ENCODE peak calls at places on chromosomes 13 and 19, in seven cellular contexts. S, Y, R, Q, V, Z and O are unnamed samples.
A peak's percentile ranks its signal among the peaks of the same experiment; 100 is the strongest.

GRCh38 chr13:102289606-102290005 is 112.2 kb downstream of the FGF14 start:
- DNase-seq in V (no peak), Q (no peak), S (no peak), R (no peak), Z (no peak), Y (peak; percentile 11), O (no peak)

GRCh38 chr19:41030651-41031050 is 39.6 kb downstream of the CYP2B6 start:
- DNase-seq in Y (no peak), V (no peak), Z (no peak), S (no peak), R (no peak), Q (no peak), O (no peak)

GRCh38 chr19:23792784-23793183 is 34.1 kb upstream of the ZNF681 start:
- DNase-seq in Q (no peak), V (no peak), Z (no peak), S (no peak), Y (no peak), R (no peak), O (no peak)

GRCh38 chr13:40341086-40341471 is 325.4 kb downstream of the FOXO1 start:
- DNase-seq in Y (peak; percentile 26), R (no peak), V (no peak), Z (no peak), S (no peak), Q (no peak), O (no peak)

GRCh38 chr19:16157601-16158000 is 14.1 kb downstream of the HSH2D start:
- DNase-seq in Z (no peak), R (no peak), Y (no peak), V (no peak), S (no peak), Q (no peak), O (no peak)

GRCh38 chr13:85597790-85598500 is 201.3 kb downstream of the SLITRK6 start:
- DNase-seq in Y (peak; percentile 7), S (no peak), R (no peak), Z (no peak), V (peak; percentile 60), Q (no peak), O (no peak)

GRCh38 chr13:112743451-112744305 is 53.8 kb downstream of the ATP11A start:
- DNase-seq in Z (no peak), S (no peak), R (no peak), V (no peak), Q (peak; percentile 44), Y (no peak), O (no peak)

GRCh38 chr19:58476498-58477015 is 405 bp downstream of the ZNF446 start:
- DNase-seq in V (no peak), Y (peak; percentile 18), R (no peak), Q (peak; percentile 28), S (no peak), Z (peak; percentile 73), O (no peak)

GRCh38 chr13:66508153-66508909 is 721.8 kb downstream of the PCDH9 start:
- DNase-seq in Y (peak; percentile 69), S (no peak), R (no peak), Z (no peak), Q (no peak), V (peak; percentile 18), O (no peak)

GRCh38 chr19:30877591-30878230 is 471.5 kb downstream of the TSHZ3 start:
- DNase-seq in V (no peak), Q (no peak), Y (no peak), R (peak; percentile 10), S (no peak), Z (no peak), O (no peak)

GRCh38 chr13:99273128-99273527 is 14.9 kb upstream of the GPR18 start:
- DNase-seq in R (no peak), Y (no peak), V (no peak), S (no peak), Z (no peak), Q (peak; percentile 23), O (no peak)

GRCh38 chr13:59603646-59604045 is 560.1 kb downstream of the DIAPH3 start:
- DNase-seq in S (no peak), Z (no peak), Q (no peak), V (no peak), R (no peak), Y (no peak), O (no peak)

GRCh38 chr13:28540612-28541011 is 45.7 kb upstream of the FLT1 start:
- DNase-seq in Y (peak; percentile 36), R (no peak), Q (no peak), S (no peak), V (no peak), Z (no peak), O (no peak)

GRCh38 chr13:32019612-32020233 is 11.9 kb upstream of the FRY start:
- DNase-seq in Y (peak; percentile 79), Z (peak; percentile 55), R (peak; percentile 40), S (peak; percentile 58), V (peak; percentile 86), Q (peak; percentile 74), O (no peak)

GRCh38 chr13:76939215-76939614 is 9.1 kb upstream of the ACOD1 start:
- DNase-seq in Y (peak; percentile 71), V (peak; percentile 47), R (no peak), Z (no peak), S (no peak), Q (no peak), O (no peak)

GRCh38 chr19:7645656-7646425 is 8.9 kb downstream of the STXBP2 start:
- DNase-seq in V (no peak), Y (no peak), Q (no peak), S (no peak), Z (peak; percentile 48), R (no peak), O (no peak)

GRCh38 chr19:55605637-55606470 is at the start of gene ZNF865:
- DNase-seq in Y (peak; percentile 91), R (peak; percentile 71), Z (peak; percentile 82), V (peak; percentile 84), S (peak; percentile 84), Q (peak; percentile 90), O (peak; percentile 56)

GRCh38 chr19:48720251-48720612 is 707 bp upstream of the MAMSTR start:
- DNase-seq in S (no peak), V (no peak), Q (no peak), Z (no peak), R (no peak), Y (no peak), O (no peak)

GRCh38 chr19:28430214-28430613 is 782.7 kb downstream of the UQCRFS1 start:
- DNase-seq in Y (no peak), V (no peak), R (no peak), S (no peak), Z (no peak), Q (no peak), O (no peak)

GRCh38 chr19:11323601-11324078 is 15.8 kb downstream of the RAB3D start:
- DNase-seq in S (no peak), Z (peak; percentile 37), V (no peak), R (no peak), Y (no peak), Q (no peak), O (no peak)

GRCh38 chr13:106691251-106691650 is 123.3 kb upstream of the ARGLU1 start:
- DNase-seq in V (no peak), Z (no peak), Q (no peak), R (no peak), S (no peak), Y (no peak), O (no peak)

GRCh38 chr19:55206664-55207500 is 2.4 kb downstream of the PTPRH start:
- DNase-seq in V (peak; percentile 90), Y (peak; percentile 92), R (peak; percentile 91), Z (peak; percentile 96), Q (peak; percentile 87), S (peak; percentile 84), O (peak; percentile 5)

GRCh38 chr13:109346060-109346459 is 440.3 kb downstream of the IRS2 start:
- DNase-seq in S (no peak), R (no peak), Y (no peak), Z (peak; percentile 45), Q (no peak), V (no peak), O (no peak)

GRCh38 chr13:24271611-24272451 is 37.5 kb upstream of the C1QTNF9 start:
- DNase-seq in R (peak; percentile 79), S (no peak), Q (no peak), V (peak; percentile 84), Z (peak; percentile 77), Y (peak; percentile 87), O (no peak)

GRCh38 chr19:40623403-40624239 is 22.5 kb downstream of the LTBP4 start:
- DNase-seq in Q (peak; percentile 45), V (peak; percentile 47), S (peak; percentile 90), R (no peak), Y (no peak), Z (peak; percentile 30), O (no peak)

GRCh38 chr13:42181381-42181953 is 90.5 kb upstream of the AKAP11 start:
- DNase-seq in R (peak; percentile 16), Z (peak; percentile 11), Q (peak; percentile 1), S (no peak), Y (no peak), V (no peak), O (no peak)

GRCh38 chr19:10766681-10767201 is 48.9 kb downstream of the DNM2 start:
- DNase-seq in Z (peak; percentile 81), R (no peak), S (no peak), V (peak; percentile 56), Q (no peak), Y (peak; percentile 20), O (no peak)

GRCh38 chr19:19911150-19911549 is 10.4 kb downstream of the ZNF93 start:
- DNase-seq in Q (no peak), Y (peak; percentile 83), V (no peak), S (no peak), R (no peak), Z (no peak), O (no peak)

GRCh38 chr13:108026671-108027410 is 188.5 kb downstream of the LIG4 start:
- DNase-seq in S (no peak), R (no peak), Z (no peak), Y (no peak), V (no peak), Q (no peak), O (no peak)